ENCODE peak calls at places on chromosomes 3 and 15, in five cellular contexts. T, C, Z, M and I are unnamed samples.

GRCh38 chr3:142853270-142854163 is 35.4 kb downstream of the PCOLCE2 start:
- DNase-seq in T (peak; percentile 22), C (no peak), Z (no peak), M (no peak), I (no peak)

GRCh38 chr3:140323561-140323960 is 354.3 kb upstream of the TRIM42 start:
- DNase-seq in T (no peak), C (no peak), Z (no peak), M (no peak), I (no peak)

GRCh38 chr15:39364721-39365120 is 216.2 kb upstream of the THBS1 start:
- DNase-seq in T (no peak), C (no peak), Z (no peak), M (no peak), I (no peak)

GRCh38 chr3:24678021-24678420 is 183.4 kb upstream of the THRB start:
- DNase-seq in T (no peak), C (no peak), Z (no peak), M (no peak), I (no peak)

GRCh38 chr3:3552741-3553140 is 246.5 kb upstream of the LRRN1 start:
- DNase-seq in T (no peak), C (no peak), Z (no peak), M (no peak), I (no peak)

GRCh38 chr15:88704791-88705768 is 66.3 kb downstream of the ISG20 start:
- DNase-seq in T (peak; percentile 27), C (no peak), Z (peak; percentile 64), M (peak; percentile 37), I (no peak)

GRCh38 chr3:194139085-194139976 is 3.4 kb downstream of the HES1 start:
- DNase-seq in T (peak; percentile 77), C (no peak), Z (peak; percentile 64), M (peak; percentile 46), I (peak; percentile 36)

GRCh38 chr15:98446093-98446492 is 202.2 kb upstream of the IGF1R start:
- DNase-seq in T (no peak), C (no peak), Z (no peak), M (no peak), I (no peak)

GRCh38 chr3:133600682-133601081 is 27.2 kb downstream of the CDV3 start:
- DNase-seq in T (no peak), C (no peak), Z (no peak), M (no peak), I (no peak)

GRCh38 chr3:72375237-72376154 is 472.7 kb downstream of the SHQ1 start:
- DNase-seq in T (no peak), C (no peak), Z (no peak), M (no peak), I (peak; percentile 18)

GRCh38 chr15:44861439-44861910 is 95.0 kb upstream of the TERB2 start:
- DNase-seq in T (no peak), C (no peak), Z (no peak), M (no peak), I (no peak)

GRCh38 chr15:69586721-69587120 is 134.1 kb downstream of the RPLP1 start:
- DNase-seq in T (no peak), C (no peak), Z (no peak), M (no peak), I (no peak)

GRCh38 chr3:182414586-182414985 is 378.7 kb upstream of the ATP11B start:
- DNase-seq in T (no peak), C (no peak), Z (no peak), M (no peak), I (no peak)

GRCh38 chr3:192188218-192188835 is 539.0 kb downstream of the FGF12 start:
- DNase-seq in T (peak; percentile 78), C (peak; percentile 64), Z (peak; percentile 74), M (peak; percentile 78), I (no peak)

GRCh38 chr3:35946121-35946856 is 307.0 kb downstream of the ARPP21 start:
- DNase-seq in T (no peak), C (no peak), Z (no peak), M (peak; percentile 50), I (no peak)

GRCh38 chr3:78912217-78912616 is 855.6 kb downstream of the ROBO1 start:
- DNase-seq in T (peak; percentile 25), C (no peak), Z (no peak), M (no peak), I (no peak)

GRCh38 chr3:140399853-140400252 is 278.0 kb upstream of the TRIM42 start:
- DNase-seq in T (no peak), C (no peak), Z (no peak), M (no peak), I (no peak)

GRCh38 chr15:95937128-95937528 is 393.4 kb upstream of the NR2F2 start:
- DNase-seq in T (no peak), C (no peak), Z (no peak), M (no peak), I (no peak)

GRCh38 chr3:33791477-33792166 is 6.8 kb upstream of the PDCD6IP start:
- DNase-seq in T (no peak), C (peak; percentile 57), Z (no peak), M (no peak), I (no peak)

GRCh38 chr3:10833855-10834414 is 17.9 kb downstream of the SLC6A11 start:
- DNase-seq in T (no peak), C (no peak), Z (no peak), M (no peak), I (no peak)

GRCh38 chr3:180594631-180595348 is 7.2 kb upstream of the TTC14 start:
- DNase-seq in T (no peak), C (no peak), Z (no peak), M (no peak), I (no peak)

GRCh38 chr3:62676686-62677271 is 198.4 kb downstream of the CADPS start:
- DNase-seq in T (peak; percentile 41), C (no peak), Z (no peak), M (no peak), I (no peak)

GRCh38 chr3:85159376-85159775 is 200.6 kb downstream of the CADM2 start:
- DNase-seq in T (no peak), C (no peak), Z (no peak), M (no peak), I (no peak)

GRCh38 chr3:154931484-154931883 is 148.6 kb upstream of the MME start:
- DNase-seq in T (no peak), C (no peak), Z (no peak), M (no peak), I (no peak)

GRCh38 chr3:168424059-168424765 is 328.5 kb upstream of the GOLIM4 start:
- DNase-seq in T (no peak), C (no peak), Z (no peak), M (no peak), I (no peak)

GRCh38 chr15:66115568-66116206 is 137.9 kb downstream of the MEGF11 start:
- DNase-seq in T (no peak), C (no peak), Z (no peak), M (no peak), I (peak; percentile 59)

GRCh38 chr3:71796268-71796667 is 11.3 kb upstream of the PROK2 start:
- DNase-seq in T (no peak), C (no peak), Z (no peak), M (no peak), I (no peak)

GRCh38 chr3:128439226-128439625 is 27.5 kb downstream of the DNAJB8 start:
- DNase-seq in T (no peak), C (no peak), Z (no peak), M (no peak), I (no peak)

GRCh38 chr3:87052499-87053260 is 61.7 kb upstream of the VGLL3 start:
- DNase-seq in T (no peak), C (peak; percentile 40), Z (peak; percentile 3), M (no peak), I (no peak)

GRCh38 chr15:51186121-51186795 is 91.6 kb upstream of the TNFAIP8L3 start:
- DNase-seq in T (no peak), C (no peak), Z (no peak), M (no peak), I (no peak)

GRCh38 chr15:79171320-79172031 is 80.9 kb upstream of the RASGRF1 start:
- DNase-seq in T (peak; percentile 84), C (no peak), Z (no peak), M (no peak), I (no peak)

GRCh38 chr3:152076148-152076547 is 192.6 kb upstream of the MBNL1 start:
- DNase-seq in T (no peak), C (no peak), Z (no peak), M (no peak), I (no peak)

GRCh38 chr15:55245058-55245457 is 44.6 kb downstream of the RAB27A start:
- DNase-seq in T (no peak), C (no peak), Z (no peak), M (no peak), I (no peak)

GRCh38 chr15:41285285-41285684 is 47.1 kb downstream of the OIP5 start:
- DNase-seq in T (no peak), C (no peak), Z (no peak), M (no peak), I (no peak)

GRCh38 chr3:54836876-54837275 is 91.0 kb downstream of the LRTM1 start:
- DNase-seq in T (peak; percentile 61), C (no peak), Z (peak; percentile 95), M (no peak), I (no peak)

GRCh38 chr15:70569139-70569717 is 194.1 kb downstream of the UACA start:
- DNase-seq in T (no peak), C (no peak), Z (peak; percentile 21), M (peak; percentile 70), I (no peak)

GRCh38 chr15:42457445-42458442 is 33.2 kb downstream of the ZNF106 start:
- DNase-seq in T (peak; percentile 42), C (peak; percentile 53), Z (peak; percentile 76), M (peak; percentile 93), I (no peak)

GRCh38 chr3:150414273-150414672 is 6.2 kb downstream of the TSC22D2 start:
- DNase-seq in T (no peak), C (no peak), Z (no peak), M (peak; percentile 55), I (no peak)
- H3K4me3 ChIP-seq in T (peak overlapping the region; percentile 96), C (peak overlapping the region; percentile 88), Z (no peak overlapping the region), M (peak overlapping the region; percentile 62), I (no peak overlapping the region)

GRCh38 chr15:74392402-74392876 is 25.0 kb upstream of the CYP11A1 start:
- DNase-seq in T (no peak), C (no peak), Z (no peak), M (no peak), I (no peak)
- H3K4me1 ChIP-seq in T (no peaks in the 10 kb centered on the region), C (peaks cover 12% of the 10 kb centered on the region), Z (no peaks in the 10 kb centered on the region), M (peaks cover 23% of the 10 kb centered on the region), I (no peaks in the 10 kb centered on the region)

GRCh38 chr3:100517276-100517675 is 24.9 kb downstream of the TMEM45A start:
- DNase-seq in T (no peak), C (no peak), Z (no peak), M (no peak), I (no peak)

GRCh38 chr3:100518983-100519382 is 26.6 kb downstream of the TMEM45A start:
- DNase-seq in T (no peak), C (no peak), Z (no peak), M (no peak), I (no peak)

GRCh38 chr3:100516843-100517242 is 24.4 kb downstream of the TMEM45A start:
- DNase-seq in T (no peak), C (no peak), Z (no peak), M (no peak), I (no peak)

GRCh38 chr3:100516232-100516631 is 23.8 kb downstream of the TMEM45A start:
- DNase-seq in T (no peak), C (no peak), Z (no peak), M (no peak), I (no peak)

GRCh38 chr3:100518244-100518643 is 25.8 kb downstream of the TMEM45A start:
- DNase-seq in T (no peak), C (no peak), Z (no peak), M (no peak), I (no peak)
- H3K4me3 ChIP-seq in T (no peak overlapping the region), C (no peak overlapping the region), Z (no peak overlapping the region), M (no peak overlapping the region), I (no peak overlapping the region)

GRCh38 chr3:46574881-46575576 is 8.9 kb upstream of the LRRC2 start:
- DNase-seq in T (no peak), C (no peak), Z (no peak), M (no peak), I (no peak)
- H3K4me1 ChIP-seq in T (no peaks in the 10 kb centered on the region), C (peaks cover 8% of the 10 kb centered on the region), Z (peaks cover 37% of the 10 kb centered on the region), M (peaks cover 44% of the 10 kb centered on the region), I (no peaks in the 10 kb centered on the region)